ENCODE peak calls at places on chromosomes 4 and X, in seven cellular contexts. One of them, this sample, is unnamed. For H3K36me3 and H3K4me1, the result is how much of the 10 kb centered on the place peaks cover.

GRCh38 chrX:34918856-34919255 is 23.7 kb upstream of the FAM47B start:
- DNase-seq in transverse colon: no peak
- DNase-seq in adrenal gland: no peak
- DNase-seq in mammary epithelial cell: peak
- DNase-seq in lower lobe of right lung: no peak
- DNase-seq in heart left ventricle: no peak
- DNase-seq in neuronal stem cell: peak
- DNase-seq in this sample: no peak

GRCh38 chr4:170872794-170873193 is 783.0 kb upstream of the AADAT start:
- DNase-seq in transverse colon: no peak
- DNase-seq in adrenal gland: no peak
- DNase-seq in mammary epithelial cell: peak
- DNase-seq in lower lobe of right lung: no peak
- DNase-seq in heart left ventricle: no peak
- DNase-seq in neuronal stem cell: no peak
- DNase-seq in this sample: no peak

GRCh38 chr4:141435446-141436225 is 200.7 kb upstream of the IL15 start:
- DNase-seq in transverse colon: no peak
- DNase-seq in adrenal gland: no peak
- DNase-seq in mammary epithelial cell: no peak
- DNase-seq in lower lobe of right lung: no peak
- DNase-seq in heart left ventricle: no peak
- DNase-seq in neuronal stem cell: no peak
- DNase-seq in this sample: no peak

GRCh38 chr4:174305961-174306360 is 22.2 kb downstream of the CEP44 start:
- DNase-seq in transverse colon: no peak
- DNase-seq in adrenal gland: no peak
- DNase-seq in mammary epithelial cell: no peak
- DNase-seq in lower lobe of right lung: no peak
- DNase-seq in heart left ventricle: no peak
- DNase-seq in neuronal stem cell: no peak
- DNase-seq in this sample: no peak

GRCh38 chr4:65170768-65171514 is 499.3 kb downstream of the EPHA5 start:
- DNase-seq in transverse colon: no peak
- DNase-seq in adrenal gland: no peak
- DNase-seq in mammary epithelial cell: no peak
- DNase-seq in lower lobe of right lung: no peak
- DNase-seq in heart left ventricle: no peak
- DNase-seq in neuronal stem cell: no peak
- DNase-seq in this sample: no peak

GRCh38 chr4:143202824-143203223 is 18.1 kb downstream of the USP38 start:
- DNase-seq in transverse colon: no peak
- DNase-seq in adrenal gland: no peak
- DNase-seq in mammary epithelial cell: no peak
- DNase-seq in lower lobe of right lung: no peak
- DNase-seq in heart left ventricle: no peak
- DNase-seq in neuronal stem cell: no peak
- DNase-seq in this sample: no peak

GRCh38 chr4:167587361-167587760 is 353.1 kb upstream of the SPOCK3 start:
- DNase-seq in transverse colon: no peak
- DNase-seq in adrenal gland: no peak
- DNase-seq in mammary epithelial cell: no peak
- DNase-seq in lower lobe of right lung: no peak
- DNase-seq in heart left ventricle: no peak
- DNase-seq in neuronal stem cell: no peak
- DNase-seq in this sample: no peak

GRCh38 chrX:46407753-46408130 is 137.5 kb downstream of the ZNF674 start:
- DNase-seq in transverse colon: no peak
- DNase-seq in adrenal gland: peak
- DNase-seq in mammary epithelial cell: no peak
- DNase-seq in lower lobe of right lung: no peak
- DNase-seq in heart left ventricle: no peak
- DNase-seq in neuronal stem cell: no peak
- DNase-seq in this sample: no peak

GRCh38 chr4:137768196-137768595 is 235.9 kb upstream of the PCDH18 start:
- DNase-seq in transverse colon: no peak
- DNase-seq in adrenal gland: no peak
- DNase-seq in mammary epithelial cell: no peak
- DNase-seq in lower lobe of right lung: no peak
- DNase-seq in heart left ventricle: no peak
- DNase-seq in neuronal stem cell: no peak
- DNase-seq in this sample: no peak

GRCh38 chr4:145843148-145843547 is 95.5 kb downstream of the ZNF827 start:
- DNase-seq in transverse colon: no peak
- DNase-seq in adrenal gland: no peak
- DNase-seq in mammary epithelial cell: peak
- DNase-seq in lower lobe of right lung: no peak
- DNase-seq in heart left ventricle: no peak
- DNase-seq in neuronal stem cell: no peak
- DNase-seq in this sample: no peak

GRCh38 chr4:175807596-175807995 is 4.5 kb downstream of the GPM6A start:
- DNase-seq in transverse colon: no peak
- DNase-seq in adrenal gland: no peak
- DNase-seq in mammary epithelial cell: no peak
- DNase-seq in lower lobe of right lung: no peak
- DNase-seq in heart left ventricle: no peak
- DNase-seq in neuronal stem cell: no peak
- DNase-seq in this sample: no peak

DNA sequence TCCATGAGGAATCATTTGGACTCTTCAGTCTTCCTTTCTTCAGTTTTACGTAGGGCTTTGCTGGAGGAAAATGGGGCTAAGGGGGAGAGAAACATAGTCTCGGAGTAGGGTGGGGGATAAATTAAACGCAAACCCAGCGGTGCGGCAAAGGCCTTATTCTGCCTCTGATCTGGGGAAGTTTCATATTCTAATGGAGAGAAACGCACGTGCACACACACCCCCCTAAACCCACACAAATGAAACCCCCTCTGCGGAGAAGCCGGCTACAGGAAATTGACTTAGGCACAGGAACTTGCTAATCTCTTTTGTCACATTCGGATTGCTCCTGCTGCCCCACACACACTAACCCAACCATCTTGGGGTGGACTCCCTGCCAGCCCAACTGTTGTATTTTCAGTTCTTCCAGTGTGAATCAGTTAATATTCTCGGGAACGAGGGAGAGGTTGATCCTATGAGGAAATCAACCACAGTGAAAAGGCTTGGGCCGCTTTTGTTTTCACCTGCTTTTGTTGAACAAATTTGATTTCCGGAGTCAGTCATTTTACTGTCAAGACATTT is at the start of gene RHOH:
- DNase-seq in transverse colon: peak
- DNase-seq in adrenal gland: no peak
- DNase-seq in mammary epithelial cell: no peak
- DNase-seq in lower lobe of right lung: no peak
- DNase-seq in heart left ventricle: no peak
- DNase-seq in neuronal stem cell: no peak
- DNase-seq in this sample: no peak
- H3K4me3 ChIP-seq in transverse colon: peak
- H3K4me3 ChIP-seq in adrenal gland: no peak
- H3K4me3 ChIP-seq in mammary epithelial cell: no peak
- H3K4me3 ChIP-seq in lower lobe of right lung: peak
- H3K4me3 ChIP-seq in heart left ventricle: peak
- H3K4me3 ChIP-seq in neuronal stem cell: peak
- H3K4me3 ChIP-seq in this sample: peak

GRCh38 chr4:78556655-78557054 is 5.1 kb downstream of the ANXA3 start:
- DNase-seq in transverse colon: no peak
- DNase-seq in adrenal gland: no peak
- DNase-seq in mammary epithelial cell: peak
- DNase-seq in lower lobe of right lung: no peak
- DNase-seq in heart left ventricle: no peak
- DNase-seq in neuronal stem cell: no peak
- DNase-seq in this sample: no peak
- H3K36me3 ChIP-seq in transverse colon: under half
- H3K36me3 ChIP-seq in adrenal gland: under half
- H3K36me3 ChIP-seq in mammary epithelial cell: under half
- H3K36me3 ChIP-seq in lower lobe of right lung: under half
- H3K36me3 ChIP-seq in heart left ventricle: under half
- H3K36me3 ChIP-seq in neuronal stem cell: under half
- H3K36me3 ChIP-seq in this sample: under half

DNA sequence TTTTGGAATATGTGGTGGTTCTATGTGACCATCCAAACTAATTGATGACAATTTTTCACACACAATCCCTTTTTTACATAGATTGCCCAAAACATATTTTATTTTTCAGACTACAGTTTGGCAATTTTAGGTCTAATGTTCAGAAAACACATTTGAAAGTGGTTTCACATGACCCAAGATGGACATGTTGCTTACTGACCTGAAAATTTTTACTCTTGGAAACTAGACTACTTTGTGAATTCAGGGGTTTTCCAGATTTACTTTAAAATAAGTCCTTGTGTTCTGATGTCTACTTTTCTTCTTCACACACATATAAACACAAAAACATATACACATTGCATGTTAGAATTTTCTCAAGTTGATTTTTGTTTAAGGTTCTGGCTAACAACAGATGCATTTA is 79.5 kb downstream of the HMGB2 start:
- DNase-seq in transverse colon: no peak
- DNase-seq in adrenal gland: no peak
- DNase-seq in mammary epithelial cell: no peak
- DNase-seq in lower lobe of right lung: no peak
- DNase-seq in heart left ventricle: no peak
- DNase-seq in neuronal stem cell: no peak
- DNase-seq in this sample: no peak
- H3K4me1 ChIP-seq in transverse colon: under half
- H3K4me1 ChIP-seq in adrenal gland: under half
- H3K4me1 ChIP-seq in mammary epithelial cell: under half
- H3K4me1 ChIP-seq in lower lobe of right lung: under half
- H3K4me1 ChIP-seq in heart left ventricle: under half
- H3K4me1 ChIP-seq in neuronal stem cell: under half
- H3K4me1 ChIP-seq in this sample: under half

DNA sequence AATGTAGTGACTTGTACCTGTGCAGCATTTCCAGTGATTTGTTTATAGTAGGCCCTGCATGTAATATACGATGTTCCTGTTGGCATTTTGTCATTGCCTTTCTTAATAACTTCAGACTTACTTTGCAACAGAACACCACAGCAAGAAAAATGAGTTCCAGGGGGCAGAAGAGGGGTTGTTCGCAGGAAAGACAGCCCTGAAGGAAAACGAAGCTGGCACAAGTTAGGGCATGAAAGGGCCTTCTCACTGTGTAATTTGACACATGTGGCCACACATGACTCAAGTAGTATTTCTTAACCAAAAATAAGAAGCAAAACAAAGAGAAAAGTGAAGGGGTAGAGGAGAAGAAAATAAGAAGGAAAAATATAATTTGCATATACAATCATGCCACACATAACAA is 265.8 kb upstream of the SMIM31 start:
- DNase-seq in transverse colon: no peak
- DNase-seq in adrenal gland: no peak
- DNase-seq in mammary epithelial cell: peak
- DNase-seq in lower lobe of right lung: no peak
- DNase-seq in heart left ventricle: no peak
- DNase-seq in neuronal stem cell: no peak
- DNase-seq in this sample: no peak
- H3K4me3 ChIP-seq in transverse colon: no peak
- H3K4me3 ChIP-seq in adrenal gland: no peak
- H3K4me3 ChIP-seq in mammary epithelial cell: no peak
- H3K4me3 ChIP-seq in lower lobe of right lung: no peak
- H3K4me3 ChIP-seq in heart left ventricle: no peak
- H3K4me3 ChIP-seq in neuronal stem cell: no peak
- H3K4me3 ChIP-seq in this sample: no peak

GRCh38 chr4:89300490-89300889 is 7.1 kb downstream of the GPRIN3 start:
- DNase-seq in transverse colon: no peak
- DNase-seq in adrenal gland: no peak
- DNase-seq in mammary epithelial cell: no peak
- DNase-seq in lower lobe of right lung: no peak
- DNase-seq in heart left ventricle: no peak
- DNase-seq in neuronal stem cell: no peak
- DNase-seq in this sample: no peak
- H3K36me3 ChIP-seq in transverse colon: under half
- H3K36me3 ChIP-seq in adrenal gland: under half
- H3K36me3 ChIP-seq in mammary epithelial cell: under half
- H3K36me3 ChIP-seq in lower lobe of right lung: under half
- H3K36me3 ChIP-seq in heart left ventricle: under half
- H3K36me3 ChIP-seq in neuronal stem cell: under half
- H3K36me3 ChIP-seq in this sample: under half

GRCh38 chr4:169436734-169437133 is 166.0 kb upstream of the SH3RF1 start:
- DNase-seq in transverse colon: no peak
- DNase-seq in adrenal gland: no peak
- DNase-seq in mammary epithelial cell: no peak
- DNase-seq in lower lobe of right lung: no peak
- DNase-seq in heart left ventricle: no peak
- DNase-seq in neuronal stem cell: no peak
- DNase-seq in this sample: no peak

GRCh38 chr4:169438057-169438480 is 167.3 kb upstream of the SH3RF1 start:
- DNase-seq in transverse colon: no peak
- DNase-seq in adrenal gland: no peak
- DNase-seq in mammary epithelial cell: no peak
- DNase-seq in lower lobe of right lung: no peak
- DNase-seq in heart left ventricle: no peak
- DNase-seq in neuronal stem cell: no peak
- DNase-seq in this sample: no peak

GRCh38 chr4:169440446-169440845 is 169.7 kb upstream of the SH3RF1 start:
- DNase-seq in transverse colon: no peak
- DNase-seq in adrenal gland: no peak
- DNase-seq in mammary epithelial cell: no peak
- DNase-seq in lower lobe of right lung: no peak
- DNase-seq in heart left ventricle: no peak
- DNase-seq in neuronal stem cell: no peak
- DNase-seq in this sample: no peak

GRCh38 chr4:169439244-169439643 is 168.5 kb upstream of the SH3RF1 start:
- DNase-seq in transverse colon: no peak
- DNase-seq in adrenal gland: no peak
- DNase-seq in mammary epithelial cell: no peak
- DNase-seq in lower lobe of right lung: no peak
- DNase-seq in heart left ventricle: no peak
- DNase-seq in neuronal stem cell: no peak
- DNase-seq in this sample: no peak

DNA sequence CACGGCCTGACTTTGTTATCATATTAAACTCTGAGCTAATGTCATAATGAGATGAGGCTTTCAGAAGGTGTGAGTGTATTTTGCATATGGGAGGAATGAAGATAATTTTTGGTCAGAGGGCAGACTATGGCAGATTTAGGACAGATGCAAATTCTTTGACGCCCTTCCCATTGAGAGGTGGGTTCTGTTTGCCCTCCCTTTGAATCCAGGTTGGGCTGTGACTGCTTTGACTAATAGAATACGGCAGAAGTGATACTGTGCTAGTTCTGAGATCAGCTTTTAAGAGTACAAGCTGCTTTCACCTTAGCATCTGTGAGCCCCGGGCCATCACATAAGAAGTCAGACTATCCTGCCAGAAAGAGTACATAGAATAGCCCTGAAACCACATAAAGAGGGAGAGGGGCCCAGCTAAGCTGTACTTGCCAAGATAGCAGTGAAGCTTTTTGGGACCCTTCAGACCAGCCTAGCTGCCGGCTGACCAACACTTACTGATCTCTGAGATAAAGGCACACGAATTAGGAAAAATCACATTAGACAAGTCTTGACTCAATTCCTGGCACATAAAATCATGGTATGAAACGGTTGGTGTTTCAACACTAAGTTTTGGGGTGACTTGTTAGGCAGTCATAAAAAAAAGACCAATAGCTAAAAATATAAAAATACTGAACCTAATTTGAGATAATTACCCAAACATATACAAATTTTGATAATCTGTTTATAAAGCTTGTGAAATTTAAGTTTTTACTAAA is 166.7 kb upstream of the SH3RF1 start:
- DNase-seq in transverse colon: no peak
- DNase-seq in adrenal gland: no peak
- DNase-seq in mammary epithelial cell: no peak
- DNase-seq in lower lobe of right lung: no peak
- DNase-seq in heart left ventricle: no peak
- DNase-seq in neuronal stem cell: no peak
- DNase-seq in this sample: no peak
- H3K4me1 ChIP-seq in transverse colon: under half
- H3K4me1 ChIP-seq in adrenal gland: under half
- H3K4me1 ChIP-seq in mammary epithelial cell: under half
- H3K4me1 ChIP-seq in lower lobe of right lung: under half
- H3K4me1 ChIP-seq in heart left ventricle: under half
- H3K4me1 ChIP-seq in neuronal stem cell: under half
- H3K4me1 ChIP-seq in this sample: under half

This sample was measured in upper lobe of right lung.